ENCODE peak calls at places on chromosomes 1 and 21, in eight cellular contexts. L, O, T, U, N, E, B and K are unnamed samples.

GRCh38 chr1:243974451-243975292 is 76.4 kb upstream of the ZBTB18 start:
- DNase-seq in L (no peak), O (no peak), T (no peak), U (no peak), N (no peak), E (no peak), B (no peak), K (peak; percentile 26)

GRCh38 chr1:156766288-156767100 is 841 bp upstream of the PRCC start:
- DNase-seq in L (peak; percentile 35), O (no peak), T (peak; percentile 16), U (no peak), N (no peak), E (no peak), B (no peak), K (no peak)

GRCh38 chr1:159177273-159177907 is 6.0 kb downstream of the CADM3 start:
- DNase-seq in L (peak; percentile 81), O (peak; percentile 43), T (no peak), U (peak; percentile 49), N (peak; percentile 63), E (peak; percentile 40), B (no peak), K (peak; percentile 80)

GRCh38 chr1:234598974-234599616 is 10.9 kb downstream of the IRF2BP2 start:
- DNase-seq in L (no peak), O (no peak), T (no peak), U (no peak), N (peak; percentile 74), E (peak; percentile 51), B (peak; percentile 81), K (no peak)

GRCh38 chr1:206706298-206706791 is 21.6 kb downstream of the MAPKAPK2 start:
- DNase-seq in L (no peak), O (no peak), T (no peak), U (peak; percentile 16), N (peak; percentile 28), E (no peak), B (peak; percentile 84), K (peak; percentile 71)

GRCh38 chr1:195766709-195767108 is 841.5 kb downstream of the KCNT2 start:
- DNase-seq in L (peak; percentile 4), O (no peak), T (no peak), U (no peak), N (no peak), E (no peak), B (no peak), K (peak; percentile 6)

GRCh38 chr1:246151796-246152434 is 355.2 kb downstream of the SMYD3 start:
- DNase-seq in L (no peak), O (no peak), T (no peak), U (no peak), N (no peak), E (no peak), B (no peak), K (no peak)

GRCh38 chr1:9476790-9477463 is 62.3 kb upstream of the SLC25A33 start:
- DNase-seq in L (peak; percentile 23), O (no peak), T (no peak), U (no peak), N (no peak), E (peak; percentile 40), B (no peak), K (no peak)

GRCh38 chr1:156708245-156708661 is 2.9 kb upstream of the CRABP2 start:
- DNase-seq in L (no peak), O (no peak), T (no peak), U (no peak), N (no peak), E (no peak), B (no peak), K (no peak)

GRCh38 chr1:209106237-209106741 is 477.2 kb upstream of the CAMK1G start:
- DNase-seq in L (peak; percentile 14), O (peak; percentile 24), T (no peak), U (no peak), N (no peak), E (no peak), B (no peak), K (peak; percentile 71)

GRCh38 chr1:23168079-23168461 is 586 bp downstream of the LUZP1 start:
- DNase-seq in L (peak; percentile 21), O (no peak), T (peak; percentile 19), U (peak; percentile 25), N (peak; percentile 48), E (no peak), B (peak; percentile 81), K (no peak)

GRCh38 chr21:42669069-42669468 is 15.6 kb downstream of the PDE9A start:
- DNase-seq in L (no peak), O (no peak), T (no peak), U (no peak), N (no peak), E (no peak), B (peak; percentile 69), K (no peak)

GRCh38 chr1:59198565-59198964 is 98.3 kb upstream of the FGGY start:
- DNase-seq in L (no peak), O (no peak), T (no peak), U (no peak), N (peak; percentile 26), E (no peak), B (no peak), K (peak; percentile 65)

GRCh38 chr1:33446590-33446989 is 15.7 kb upstream of the PHC2 start:
- DNase-seq in L (no peak), O (no peak), T (no peak), U (no peak), N (no peak), E (no peak), B (no peak), K (no peak)

GRCh38 chr1:224380003-224380402 is 23.3 kb downstream of the CNIH4 start:
- DNase-seq in L (peak; percentile 36), O (no peak), T (peak; percentile 19), U (no peak), N (no peak), E (no peak), B (no peak), K (no peak)

GRCh38 chr1:161305872-161306519 is 3.8 kb downstream of the MPZ start:
- DNase-seq in L (peak; percentile 77), O (peak; percentile 5), T (peak; percentile 88), U (peak; percentile 32), N (peak; percentile 93), E (no peak), B (peak; percentile 95), K (no peak)

GRCh38 chr1:226407199-226407496 is 745 bp downstream of the PARP1 start:
- DNase-seq in L (no peak), O (no peak), T (no peak), U (no peak), N (no peak), E (no peak), B (no peak), K (no peak)

DNA sequence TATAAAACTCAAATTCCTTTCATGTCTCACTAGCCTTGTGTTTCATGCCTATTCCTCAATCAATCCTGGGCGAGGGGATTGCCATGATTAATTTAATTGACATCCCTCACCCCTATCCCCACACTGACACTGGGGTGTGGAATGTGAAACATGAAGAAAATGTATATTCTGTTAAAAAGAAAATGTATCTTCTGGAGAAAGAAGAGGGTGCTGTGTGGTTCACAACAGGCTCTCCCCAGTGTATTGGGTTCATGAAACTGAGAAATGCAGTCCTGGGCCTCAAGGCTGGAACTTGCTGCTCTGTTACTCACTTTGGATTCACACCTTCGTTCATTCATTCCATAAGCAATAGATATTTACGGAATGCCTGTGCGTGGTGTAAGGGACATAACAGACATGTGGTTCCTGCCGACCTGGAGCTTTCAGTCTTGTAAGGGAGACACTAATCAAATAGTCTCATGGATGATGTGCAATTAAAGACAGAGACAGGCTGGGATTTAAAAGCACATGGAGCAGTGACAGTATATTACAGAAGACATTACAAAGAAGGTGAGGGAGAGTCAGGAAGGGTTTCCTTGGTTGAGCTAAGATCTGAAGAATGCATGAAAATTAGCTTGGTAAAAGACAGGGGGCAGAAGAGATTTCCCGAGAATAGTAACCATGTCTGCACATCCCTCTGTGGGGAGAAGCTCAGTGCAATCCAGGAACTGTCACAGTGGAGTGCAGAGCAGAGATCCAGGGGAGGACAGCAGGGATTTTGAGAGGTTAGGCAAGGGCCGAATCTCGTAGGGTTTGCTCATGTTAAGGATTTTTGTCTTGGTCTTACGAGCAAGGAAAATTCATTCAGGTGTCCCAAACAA is 32.2 kb downstream of the SERTAD4 start:
- DNase-seq in L (no peak), O (no peak), T (no peak), U (no peak), N (no peak), E (no peak), B (no peak), K (no peak)
- TF ChIP-seq CTCF in L (no peak), O (peak; percentile 41), T (no peak), U (peak; percentile 14), N (no peak), E (no peak), B (no peak), K (peak; percentile 23)

GRCh38 chr1:247471445-247472016 is 13.6 kb upstream of the OR2B11 start:
- DNase-seq in L (no peak), O (no peak), T (no peak), U (no peak), N (no peak), E (no peak), B (no peak), K (no peak)
- TF ChIP-seq CTCF in L (no peak), O (no peak), T (no peak), U (no peak), N (no peak), E (no peak), B (no peak), K (no peak)

GRCh38 chr1:239977414-239977813 is 114.3 kb upstream of the FMN2 start:
- DNase-seq in L (no peak), O (no peak), T (no peak), U (no peak), N (no peak), E (no peak), B (no peak), K (no peak)

GRCh38 chr1:239979469-239979868 is 112.2 kb upstream of the FMN2 start:
- DNase-seq in L (no peak), O (no peak), T (no peak), U (no peak), N (no peak), E (no peak), B (no peak), K (no peak)

DNA sequence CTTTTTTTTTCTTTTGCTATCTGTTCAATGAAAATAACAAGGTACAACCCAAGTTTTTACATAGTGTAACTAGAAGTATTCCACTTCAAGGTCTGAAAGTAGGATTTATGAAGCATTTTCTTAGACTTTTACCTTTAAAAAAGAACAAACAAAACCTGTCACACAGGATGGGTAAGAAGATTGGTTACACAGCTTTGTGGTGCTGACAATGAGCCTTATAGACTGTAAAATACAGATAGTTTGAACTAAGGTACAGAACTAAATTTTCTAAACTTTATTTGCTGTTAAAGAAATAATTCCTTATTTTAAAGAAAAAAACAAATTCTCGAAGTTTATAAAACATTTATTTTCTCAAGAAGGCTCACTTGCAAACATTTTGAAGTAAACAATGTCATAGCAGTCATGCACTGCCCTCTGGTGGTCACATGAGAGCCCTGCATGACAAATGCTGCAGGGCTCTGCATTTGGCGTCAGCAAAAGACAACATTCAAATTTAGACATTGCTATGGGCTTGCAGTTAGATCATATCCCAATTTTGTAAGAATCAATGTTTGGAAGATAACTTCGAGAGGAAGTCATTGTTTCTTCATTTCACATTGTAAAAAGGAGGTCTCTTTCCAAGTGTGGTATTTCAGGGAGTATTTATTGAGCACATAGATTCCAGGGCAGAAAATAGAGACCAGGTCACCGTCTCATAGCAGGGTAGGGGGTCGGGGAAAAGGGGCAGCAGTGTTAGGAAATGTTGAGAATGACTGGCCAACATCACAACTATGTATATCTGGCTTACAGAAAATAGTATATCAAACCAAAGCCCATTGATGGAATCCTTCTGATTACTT is 115.3 kb upstream of the FMN2 start:
- DNase-seq in L (peak; percentile 78), O (peak; percentile 35), T (peak; percentile 34), U (peak; percentile 57), N (peak; percentile 71), E (peak; percentile 33), B (no peak), K (peak; percentile 33)
- TF ChIP-seq CTCF in L (peak; percentile 99), O (peak; percentile 97), T (peak; percentile 98), U (peak; percentile 99), N (peak; percentile 86), E (peak; percentile 91), B (peak; percentile 98), K (peak; percentile 98)

GRCh38 chr1:204746838-204747442 is 61.4 kb upstream of the LRRN2 start:
- DNase-seq in L (peak; percentile 76), O (peak; percentile 19), T (peak; percentile 45), U (peak; percentile 44), N (peak; percentile 65), E (peak; percentile 51), B (no peak), K (no peak)
- TF ChIP-seq CTCF in L (peak; percentile 99), O (peak; percentile 99), T (peak; percentile 91), U (peak; percentile 88), N (peak; percentile 77), E (peak; percentile 94), B (peak; percentile 74), K (peak; percentile 97)